ENCODE peak calls at places on chromosomes 5 and 9, in eight cellular contexts. One of them, this sample, is unnamed.

GRCh38 chr5:32144637-32145207 is 29.4 kb downstream of the GOLPH3 start:
- DNase-seq in BE2C: no peak
- DNase-seq in IMR-90: no peak
- DNase-seq in PC-3: no peak
- DNase-seq in A549: no peak
- DNase-seq in HFF-Myc: no peak
- DNase-seq in fibroblast of mammary gland: no peak
- DNase-seq in AG09309: no peak
- DNase-seq in this sample: no peak

GRCh38 chr5:102527547-102527946 is 28.7 kb upstream of the SLCO6A1 start:
- DNase-seq in BE2C: no peak
- DNase-seq in IMR-90: no peak
- DNase-seq in PC-3: no peak
- DNase-seq in A549: no peak
- DNase-seq in HFF-Myc: no peak
- DNase-seq in fibroblast of mammary gland: no peak
- DNase-seq in AG09309: no peak
- DNase-seq in this sample: no peak

GRCh38 chr5:36883894-36884462 is 7.4 kb downstream of the NIPBL start:
- DNase-seq in BE2C: no peak
- DNase-seq in IMR-90: no peak
- DNase-seq in PC-3: no peak
- DNase-seq in A549: no peak
- DNase-seq in HFF-Myc: no peak
- DNase-seq in fibroblast of mammary gland: no peak
- DNase-seq in AG09309: no peak
- DNase-seq in this sample: no peak

GRCh38 chr5:77960863-77961396 is 184.8 kb upstream of the TBCA start:
- DNase-seq in BE2C: no peak
- DNase-seq in IMR-90: no peak
- DNase-seq in PC-3: no peak
- DNase-seq in A549: no peak
- DNase-seq in HFF-Myc: no peak
- DNase-seq in fibroblast of mammary gland: no peak
- DNase-seq in AG09309: no peak
- DNase-seq in this sample: no peak

GRCh38 chr5:170347022-170347421 is 42.1 kb downstream of the KCNMB1 start:
- DNase-seq in BE2C: no peak
- DNase-seq in IMR-90: no peak
- DNase-seq in PC-3: no peak
- DNase-seq in A549: no peak
- DNase-seq in HFF-Myc: no peak
- DNase-seq in fibroblast of mammary gland: no peak
- DNase-seq in AG09309: no peak
- DNase-seq in this sample: no peak

GRCh38 chr9:38060688-38061087 is 8.3 kb downstream of the SHB start:
- DNase-seq in BE2C: peak
- DNase-seq in IMR-90: no peak
- DNase-seq in PC-3: no peak
- DNase-seq in A549: no peak
- DNase-seq in HFF-Myc: no peak
- DNase-seq in fibroblast of mammary gland: no peak
- DNase-seq in AG09309: no peak
- DNase-seq in this sample: no peak

GRCh38 chr9:110148384-110148783 is 59.6 kb downstream of the C9orf152 start:
- DNase-seq in BE2C: no peak
- DNase-seq in IMR-90: peak
- DNase-seq in PC-3: no peak
- DNase-seq in A549: no peak
- DNase-seq in HFF-Myc: no peak
- DNase-seq in fibroblast of mammary gland: peak
- DNase-seq in AG09309: no peak
- DNase-seq in this sample: no peak

GRCh38 chr5:33612386-33612785 is 171.6 kb downstream of the TARS1 start:
- DNase-seq in BE2C: no peak
- DNase-seq in IMR-90: peak
- DNase-seq in PC-3: peak
- DNase-seq in A549: no peak
- DNase-seq in HFF-Myc: no peak
- DNase-seq in fibroblast of mammary gland: peak
- DNase-seq in AG09309: no peak
- DNase-seq in this sample: no peak

GRCh38 chr5:158451983-158452710 is 593.2 kb upstream of the CLINT1 start:
- DNase-seq in BE2C: no peak
- DNase-seq in IMR-90: no peak
- DNase-seq in PC-3: no peak
- DNase-seq in A549: no peak
- DNase-seq in HFF-Myc: no peak
- DNase-seq in fibroblast of mammary gland: no peak
- DNase-seq in AG09309: no peak
- DNase-seq in this sample: no peak

GRCh38 chr5:157761690-157762611 is 18.4 kb downstream of the LSM11 start:
- DNase-seq in BE2C: peak
- DNase-seq in IMR-90: peak
- DNase-seq in PC-3: peak
- DNase-seq in A549: peak
- DNase-seq in HFF-Myc: peak
- DNase-seq in fibroblast of mammary gland: peak
- DNase-seq in AG09309: peak
- DNase-seq in this sample: peak

GRCh38 chr5:14491505-14491904 is 90.1 kb upstream of the OTULINL start:
- DNase-seq in BE2C: no peak
- DNase-seq in IMR-90: peak
- DNase-seq in PC-3: peak
- DNase-seq in A549: no peak
- DNase-seq in HFF-Myc: no peak
- DNase-seq in fibroblast of mammary gland: peak
- DNase-seq in AG09309: no peak
- DNase-seq in this sample: no peak

DNA sequence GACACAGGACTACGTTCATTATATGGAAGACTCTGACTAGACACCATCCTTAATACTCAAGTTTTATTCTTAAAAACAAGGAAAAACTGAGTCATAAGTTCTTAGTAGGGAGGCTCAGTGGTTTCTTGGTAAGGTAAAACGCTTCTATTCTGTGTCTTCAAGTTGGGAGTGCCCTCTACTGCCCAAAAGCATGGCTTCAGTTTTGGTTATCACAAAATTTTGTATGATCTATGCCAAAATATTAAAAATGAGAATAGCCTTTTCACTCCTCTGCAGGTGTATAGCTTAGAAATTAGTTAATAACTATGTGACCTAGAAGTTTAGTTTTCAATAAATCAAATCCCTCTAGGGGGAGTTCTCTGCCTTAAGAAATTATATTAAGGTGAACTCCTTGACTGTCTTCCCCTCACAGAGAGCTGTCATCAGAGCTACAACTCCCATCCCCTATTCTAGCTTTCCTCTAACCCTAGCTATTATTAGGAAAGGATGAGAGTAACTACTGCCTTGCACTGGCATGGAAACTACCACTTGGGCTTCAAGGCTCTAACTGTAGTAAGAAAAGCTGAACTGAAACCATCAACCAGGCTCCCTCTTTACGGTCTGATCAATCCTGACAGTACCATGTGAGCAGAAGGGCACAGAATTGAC is 189.7 kb downstream of the GNAQ start:
- DNase-seq in BE2C: no peak
- DNase-seq in IMR-90: no peak
- DNase-seq in PC-3: peak
- DNase-seq in A549: no peak
- DNase-seq in HFF-Myc: no peak
- DNase-seq in fibroblast of mammary gland: no peak
- DNase-seq in AG09309: no peak
- DNase-seq in this sample: no peak
- TF ChIP-seq CTCF in BE2C: peak
- TF ChIP-seq CTCF in IMR-90: peak
- TF ChIP-seq CTCF in PC-3: peak
- TF ChIP-seq CTCF in A549: peak
- TF ChIP-seq CTCF in HFF-Myc: no peak
- TF ChIP-seq CTCF in fibroblast of mammary gland: peak
- TF ChIP-seq CTCF in AG09309: peak
- TF ChIP-seq CTCF in this sample: no peak

DNA sequence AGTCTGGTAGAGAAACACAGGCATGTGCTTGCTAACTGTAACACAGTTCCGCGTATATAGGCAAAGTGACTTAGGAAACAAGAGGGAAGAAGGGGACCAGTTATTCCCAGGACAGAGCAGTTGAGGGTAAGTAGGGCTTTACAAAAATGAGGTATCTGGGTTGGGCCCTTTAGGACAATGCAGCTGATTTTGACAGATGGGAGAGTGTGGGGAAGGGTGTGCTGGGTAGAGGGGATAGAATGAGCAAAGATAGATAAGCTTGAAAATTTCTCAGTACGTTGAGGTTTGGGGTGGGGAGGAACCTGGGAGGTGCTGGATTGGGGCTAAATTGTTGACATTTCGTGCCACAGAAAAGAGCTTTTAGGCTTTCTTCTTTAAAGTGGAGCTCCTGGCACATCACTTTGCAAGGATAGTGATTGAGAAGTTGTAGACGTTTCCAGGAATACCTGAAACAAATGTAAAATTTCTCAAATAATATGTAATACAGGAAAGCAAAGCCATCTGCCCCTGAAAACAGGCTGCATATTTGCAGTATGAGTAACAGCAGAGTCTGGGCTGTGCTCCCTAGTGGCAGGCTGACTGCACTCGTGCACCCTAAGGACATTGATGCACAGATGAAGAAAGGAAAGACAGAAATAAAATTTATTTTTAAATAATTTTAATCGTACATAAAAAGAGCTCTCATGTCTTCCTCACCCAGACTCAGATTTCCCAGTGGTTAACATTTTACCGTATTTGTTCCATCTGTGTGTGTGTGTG is 145.0 kb upstream of the DMRT1 start:
- DNase-seq in BE2C: no peak
- DNase-seq in IMR-90: peak
- DNase-seq in PC-3: peak
- DNase-seq in A549: peak
- DNase-seq in HFF-Myc: no peak
- DNase-seq in fibroblast of mammary gland: peak
- DNase-seq in AG09309: no peak
- DNase-seq in this sample: no peak
- TF ChIP-seq CTCF in BE2C: no peak
- TF ChIP-seq CTCF in IMR-90: peak
- TF ChIP-seq CTCF in PC-3: peak
- TF ChIP-seq CTCF in A549: no peak
- TF ChIP-seq CTCF in HFF-Myc: peak
- TF ChIP-seq CTCF in fibroblast of mammary gland: peak
- TF ChIP-seq CTCF in AG09309: peak
- TF ChIP-seq CTCF in this sample: no peak

GRCh38 chr5:39130716-39131115 is 56.5 kb upstream of the RICTOR start:
- DNase-seq in BE2C: no peak
- DNase-seq in IMR-90: no peak
- DNase-seq in PC-3: peak
- DNase-seq in A549: no peak
- DNase-seq in HFF-Myc: no peak
- DNase-seq in fibroblast of mammary gland: no peak
- DNase-seq in AG09309: no peak
- DNase-seq in this sample: no peak

GRCh38 chr5:39132128-39132447 is 57.9 kb upstream of the RICTOR start:
- DNase-seq in BE2C: no peak
- DNase-seq in IMR-90: no peak
- DNase-seq in PC-3: no peak
- DNase-seq in A549: no peak
- DNase-seq in HFF-Myc: no peak
- DNase-seq in fibroblast of mammary gland: no peak
- DNase-seq in AG09309: no peak
- DNase-seq in this sample: no peak

GRCh38 chr5:39132792-39133191 is 58.6 kb upstream of the RICTOR start:
- DNase-seq in BE2C: no peak
- DNase-seq in IMR-90: no peak
- DNase-seq in PC-3: no peak
- DNase-seq in A549: peak
- DNase-seq in HFF-Myc: no peak
- DNase-seq in fibroblast of mammary gland: no peak
- DNase-seq in AG09309: no peak
- DNase-seq in this sample: no peak

GRCh38 chr5:39131210-39132127 is 57.3 kb upstream of the RICTOR start:
- DNase-seq in BE2C: no peak
- DNase-seq in IMR-90: no peak
- DNase-seq in PC-3: no peak
- DNase-seq in A549: no peak
- DNase-seq in HFF-Myc: no peak
- DNase-seq in fibroblast of mammary gland: no peak
- DNase-seq in AG09309: no peak
- DNase-seq in this sample: no peak
- TF ChIP-seq CTCF in BE2C: no peak
- TF ChIP-seq CTCF in IMR-90: no peak
- TF ChIP-seq CTCF in PC-3: no peak
- TF ChIP-seq CTCF in A549: no peak
- TF ChIP-seq CTCF in HFF-Myc: no peak
- TF ChIP-seq CTCF in fibroblast of mammary gland: no peak
- TF ChIP-seq CTCF in AG09309: no peak
- TF ChIP-seq CTCF in this sample: no peak

DNA sequence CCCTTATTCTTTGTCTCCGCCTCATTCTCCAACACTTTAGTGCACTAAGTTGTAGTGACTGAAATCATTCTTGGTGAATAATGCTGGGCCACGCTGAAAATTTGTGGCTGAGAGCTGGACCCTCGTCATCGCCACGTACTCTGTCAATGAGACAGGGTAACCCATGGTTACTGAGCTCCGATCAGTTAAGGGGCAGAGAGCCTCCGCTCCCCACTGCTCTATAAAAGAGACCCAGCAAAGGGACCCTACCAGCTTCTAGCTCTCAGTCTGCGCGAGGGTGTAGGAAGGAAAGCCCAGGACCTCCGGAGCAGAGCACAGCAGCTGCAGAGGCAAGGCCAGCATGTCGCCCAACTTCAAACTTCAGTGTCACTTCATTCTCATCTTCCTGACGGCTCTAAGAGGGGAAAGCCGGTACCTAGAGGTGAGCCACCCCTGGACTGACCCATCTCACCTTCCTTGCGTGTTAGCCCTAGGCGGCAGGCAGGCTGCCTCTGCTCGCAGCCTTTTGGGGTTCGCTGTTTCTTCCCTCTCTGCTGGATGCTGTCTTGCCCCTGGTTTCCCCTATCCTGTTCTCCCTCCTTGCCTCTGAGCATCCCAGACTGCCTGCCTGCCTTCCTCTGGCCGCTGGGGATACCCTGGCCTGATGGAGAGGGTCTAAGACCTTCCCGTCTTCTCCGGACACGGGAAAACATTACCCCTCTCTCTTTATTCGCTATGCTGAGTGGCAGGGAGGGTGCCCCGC is at the start of gene CRHBP:
- DNase-seq in BE2C: no peak
- DNase-seq in IMR-90: no peak
- DNase-seq in PC-3: no peak
- DNase-seq in A549: no peak
- DNase-seq in HFF-Myc: no peak
- DNase-seq in fibroblast of mammary gland: no peak
- DNase-seq in AG09309: no peak
- DNase-seq in this sample: no peak
- TF ChIP-seq CTCF in BE2C: no peak
- TF ChIP-seq CTCF in IMR-90: no peak
- TF ChIP-seq CTCF in PC-3: no peak
- TF ChIP-seq CTCF in A549: no peak
- TF ChIP-seq CTCF in HFF-Myc: no peak
- TF ChIP-seq CTCF in fibroblast of mammary gland: no peak
- TF ChIP-seq CTCF in AG09309: no peak
- TF ChIP-seq CTCF in this sample: no peak

GRCh38 chr5:137448868-137449267 is 50.3 kb downstream of the SPOCK1 start:
- DNase-seq in BE2C: no peak
- DNase-seq in IMR-90: no peak
- DNase-seq in PC-3: no peak
- DNase-seq in A549: no peak
- DNase-seq in HFF-Myc: no peak
- DNase-seq in fibroblast of mammary gland: no peak
- DNase-seq in AG09309: no peak
- DNase-seq in this sample: no peak
- TF ChIP-seq CTCF in BE2C: no peak
- TF ChIP-seq CTCF in IMR-90: no peak
- TF ChIP-seq CTCF in PC-3: no peak
- TF ChIP-seq CTCF in A549: no peak
- TF ChIP-seq CTCF in HFF-Myc: no peak
- TF ChIP-seq CTCF in fibroblast of mammary gland: no peak
- TF ChIP-seq CTCF in AG09309: no peak
- TF ChIP-seq CTCF in this sample: no peak

This sample was measured in nephron progenitor cell.